ENCODE peak calls at places on chromosomes 3 and 15, in four cellular contexts. One of them, this sample, is unnamed.

GRCh38 chr3:188001052-188001567 is 152.8 kb upstream of the LPP start:
- DNase-seq in iris pigment epithelial cell: no peak
- DNase-seq in HCT116: no peak
- DNase-seq in mucosa of descending colon: no peak
- DNase-seq in this sample: no peak

GRCh38 chr15:41001524-41001923 is 48.3 kb downstream of the CHAC1 start:
- DNase-seq in HCT116: no peak
- DNase-seq in mucosa of descending colon: peak
- DNase-seq in iris pigment epithelial cell: peak
- DNase-seq in this sample: no peak

GRCh38 chr3:31093608-31093990 is 199.1 kb upstream of the GADL1 start:
- DNase-seq in HCT116: no peak
- DNase-seq in iris pigment epithelial cell: no peak
- DNase-seq in mucosa of descending colon: no peak
- DNase-seq in this sample: no peak

GRCh38 chr3:70090322-70090913 is 90.9 kb downstream of the SAMMSON start:
- DNase-seq in mucosa of descending colon: peak
- DNase-seq in HCT116: no peak
- DNase-seq in iris pigment epithelial cell: peak
- DNase-seq in this sample: no peak

GRCh38 chr3:118782755-118783202 is 251.9 kb downstream of the IGSF11 start:
- DNase-seq in iris pigment epithelial cell: peak
- DNase-seq in HCT116: peak
- DNase-seq in mucosa of descending colon: no peak
- DNase-seq in this sample: no peak

GRCh38 chr15:47987908-47988532 is 132.8 kb upstream of the SLC24A5 start:
- DNase-seq in mucosa of descending colon: peak
- DNase-seq in iris pigment epithelial cell: peak
- DNase-seq in HCT116: peak
- DNase-seq in this sample: peak

GRCh38 chr15:68224108-68224507 is 5.4 kb downstream of the CLN6 start:
- DNase-seq in mucosa of descending colon: no peak
- DNase-seq in iris pigment epithelial cell: no peak
- DNase-seq in HCT116: no peak
- DNase-seq in this sample: no peak

GRCh38 chr3:13111874-13112520 is 38.8 kb upstream of the IQSEC1 start:
- DNase-seq in mucosa of descending colon: peak
- DNase-seq in HCT116: no peak
- DNase-seq in iris pigment epithelial cell: no peak
- DNase-seq in this sample: no peak

GRCh38 chr15:65767895-65768294 is 24.2 kb downstream of the DENND4A start:
- DNase-seq in iris pigment epithelial cell: no peak
- DNase-seq in HCT116: no peak
- DNase-seq in mucosa of descending colon: no peak
- DNase-seq in this sample: no peak

GRCh38 chr3:37163262-37164020 is 10.9 kb downstream of the LRRFIP2 start:
- DNase-seq in mucosa of descending colon: no peak
- DNase-seq in iris pigment epithelial cell: peak
- DNase-seq in HCT116: no peak
- DNase-seq in this sample: no peak

GRCh38 chr3:195196266-195196665 is 74.7 kb downstream of the XXYLT1 start:
- DNase-seq in mucosa of descending colon: no peak
- DNase-seq in iris pigment epithelial cell: peak
- DNase-seq in HCT116: no peak
- DNase-seq in this sample: no peak